ENCODE peak calls at places on chromosomes 3 and 15, in four cellular contexts. W is foreskin fibroblast, X is cardiac muscle cell, V is brain microvascular endothelial cell. M is an unnamed sample.

GRCh38 chr3:31165399-31165860 is 271.0 kb upstream of the GADL1 start:
- DNase-seq in W (no peak), X (peak), V (peak), M (peak)

GRCh38 chr3:14810795-14811661 is 7.7 kb upstream of the FGD5 start:
- DNase-seq in W (no peak), X (no peak), V (no peak), M (no peak)

GRCh38 chr3:119018690-119019463 is 15.8 kb downstream of the IGSF11 start:
- DNase-seq in W (no peak), X (no peak), V (no peak), M (no peak)

GRCh38 chr15:56227780-56228179 is 15.9 kb downstream of the RFX7 start:
- DNase-seq in W (no peak), X (no peak), V (no peak), M (no peak)

GRCh38 chr3:136093771-136094170 is 102.4 kb downstream of the MSL2 start:
- DNase-seq in W (no peak), X (no peak), V (peak), M (no peak)

GRCh38 chr3:5053021-5053831 is 68.9 kb upstream of the ARL8B start:
- DNase-seq in W (peak), X (peak), V (peak), M (peak)

GRCh38 chr3:41716391-41716910 is 245.5 kb downstream of the ULK4 start:
- DNase-seq in W (peak), X (peak), V (no peak), M (peak)

GRCh38 chr15:82966671-82967071 is 14.2 kb upstream of the HOMER2 start:
- DNase-seq in W (no peak), X (no peak), V (no peak), M (no peak)

GRCh38 chr3:8768364-8769087 is 887 bp downstream of the OXTR start:
- DNase-seq in W (peak), X (no peak), V (no peak), M (no peak)

GRCh38 chr3:187678869-187679268 is 8.7 kb upstream of the SST start:
- DNase-seq in W (peak), X (peak), V (peak), M (no peak)

GRCh38 chr3:73687081-73688004 is 62.6 kb upstream of the PDZRN3 start:
- DNase-seq in W (peak), X (no peak), V (no peak), M (no peak)

GRCh38 chr15:88649286-88649733 is 10.5 kb downstream of the ISG20 start:
- DNase-seq in W (peak), X (peak), V (peak), M (peak)

GRCh38 chr15:85825118-85825517 is 30.4 kb upstream of the KLHL25 start:
- DNase-seq in W (no peak), X (no peak), V (no peak), M (no peak)

GRCh38 chr15:37789881-37790280 is 144.6 kb upstream of the TMCO5A start:
- DNase-seq in W (peak), X (peak), V (peak), M (peak)

GRCh38 chr3:141875893-141876380 is 506 bp upstream of the ATP1B3 start:
- DNase-seq in W (no peak), X (peak), V (peak), M (no peak)

GRCh38 chr3:134093906-134094305 is 64.2 kb upstream of the SLCO2A1 start:
- DNase-seq in W (no peak), X (no peak), V (no peak), M (no peak)

GRCh38 chr3:70090322-70090913 is 90.9 kb downstream of the SAMMSON start:
- DNase-seq in W (peak), X (peak), V (peak), M (peak)

GRCh38 chr15:70127288-70127746 is 29.6 kb upstream of the TLE3 start:
- DNase-seq in W (no peak), X (peak), V (no peak), M (no peak)

GRCh38 chr3:155106059-155106458 is 25.9 kb downstream of the MME start:
- DNase-seq in W (peak), X (no peak), V (no peak), M (no peak)

GRCh38 chr3:151218136-151218535 is 15.1 kb upstream of the GPR171 start:
- DNase-seq in W (no peak), X (no peak), V (no peak), M (no peak)

GRCh38 chr15:90596943-90597342 is 67.2 kb downstream of the CRTC3 start:
- DNase-seq in W (no peak), X (no peak), V (no peak), M (no peak)

GRCh38 chr15:81221449-81221848 is 24.8 kb downstream of the IL16 start:
- DNase-seq in W (peak), X (peak), V (no peak), M (no peak)

GRCh38 chr3:98561727-98562521 is 30.1 kb downstream of the GPR15 start:
- DNase-seq in W (peak), X (no peak), V (peak), M (no peak)

GRCh38 chr15:37246065-37246464 is 145.7 kb upstream of the MEIS2 start:
- DNase-seq in W (no peak), X (peak), V (no peak), M (no peak)

GRCh38 chr15:62068071-62068786 is 1.5 kb downstream of the C2CD4A start:
- DNase-seq in W (peak), X (peak), V (no peak), M (no peak)

GRCh38 chr15:83299462-83299861 is 15.0 kb upstream of the BNC1 start:
- DNase-seq in W (no peak), X (no peak), V (no peak), M (no peak)

GRCh38 chr3:122021811-122022401 is at the start of gene ILDR1:
- DNase-seq in W (no peak), X (no peak), V (no peak), M (no peak)

GRCh38 chr3:155979746-155980145 is 109.3 kb downstream of the GMPS start:
- DNase-seq in W (peak), X (no peak), V (peak), M (peak)

GRCh38 chr15:82862886-82863285 is 53.5 kb downstream of the WHAMM start:
- DNase-seq in W (no peak), X (no peak), V (no peak), M (no peak)

GRCh38 chr15:71680079-71680461 is 130.3 kb upstream of the NR2E3 start:
- DNase-seq in W (no peak), X (no peak), V (no peak), M (no peak)

GRCh38 chr15:98231696-98232440 is 271.4 kb downstream of the ARRDC4 start:
- DNase-seq in W (peak), X (peak), V (peak), M (no peak)

GRCh38 chr15:101250931-101251829 is 668 bp downstream of the CHSY1 start:
- DNase-seq in W (peak), X (peak), V (no peak), M (no peak)

GRCh38 chr3:196803891-196804468 is 63.7 kb upstream of the SENP5 start:
- DNase-seq in W (peak), X (no peak), V (no peak), M (no peak)

GRCh38 chr15:49424954-49425353 is 1.9 kb downstream of the FGF7 start:
- DNase-seq in W (no peak), X (no peak), V (no peak), M (no peak)

GRCh38 chr3:177350051-177350565 is 152.8 kb upstream of the TBL1XR1 start:
- DNase-seq in W (no peak), X (peak), V (no peak), M (no peak)

GRCh38 chr3:12004741-12005513 is 739 bp downstream of the SYN2 start:
- DNase-seq in W (peak), X (no peak), V (no peak), M (no peak)

GRCh38 chr15:98787190-98787589 is 138.9 kb downstream of the IGF1R start:
- DNase-seq in W (no peak), X (no peak), V (no peak), M (no peak)

GRCh38 chr3:141242035-141242721 is 10.6 kb downstream of the PXYLP1 start:
- DNase-seq in W (peak), X (peak), V (no peak), M (no peak)

GRCh38 chr3:14369675-14370669 is 32.4 kb upstream of the SLC6A6 start:
- DNase-seq in W (no peak), X (no peak), V (no peak), M (no peak)

GRCh38 chr3:61637088-61638051 is 76.0 kb downstream of the PTPRG start:
- DNase-seq in W (peak), X (peak), V (peak), M (no peak)

DNA sequence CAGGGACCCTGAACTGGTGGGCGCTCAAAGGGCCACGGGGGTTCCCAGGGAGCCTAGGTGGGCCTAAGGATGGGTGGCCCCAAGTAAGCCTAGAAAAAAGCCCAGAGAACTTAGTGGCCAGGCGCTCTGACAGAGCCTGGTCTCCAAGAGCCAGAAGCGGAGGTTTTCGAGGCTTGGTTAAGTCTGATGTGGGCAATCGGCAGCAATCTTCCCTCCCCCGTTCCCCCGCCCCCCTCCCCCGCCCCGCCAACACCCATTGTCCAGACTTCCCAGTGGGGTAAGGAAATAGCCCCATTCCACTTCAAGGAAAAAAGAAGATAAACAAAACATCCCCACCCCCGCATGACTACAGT is 6.7 kb downstream of the EOMES start:
- DNase-seq in W (no peak), X (no peak), V (no peak), M (no peak)
- H3K4me3 ChIP-seq in W (no peak), X (peak), V (no peak), M (peak)

DNA sequence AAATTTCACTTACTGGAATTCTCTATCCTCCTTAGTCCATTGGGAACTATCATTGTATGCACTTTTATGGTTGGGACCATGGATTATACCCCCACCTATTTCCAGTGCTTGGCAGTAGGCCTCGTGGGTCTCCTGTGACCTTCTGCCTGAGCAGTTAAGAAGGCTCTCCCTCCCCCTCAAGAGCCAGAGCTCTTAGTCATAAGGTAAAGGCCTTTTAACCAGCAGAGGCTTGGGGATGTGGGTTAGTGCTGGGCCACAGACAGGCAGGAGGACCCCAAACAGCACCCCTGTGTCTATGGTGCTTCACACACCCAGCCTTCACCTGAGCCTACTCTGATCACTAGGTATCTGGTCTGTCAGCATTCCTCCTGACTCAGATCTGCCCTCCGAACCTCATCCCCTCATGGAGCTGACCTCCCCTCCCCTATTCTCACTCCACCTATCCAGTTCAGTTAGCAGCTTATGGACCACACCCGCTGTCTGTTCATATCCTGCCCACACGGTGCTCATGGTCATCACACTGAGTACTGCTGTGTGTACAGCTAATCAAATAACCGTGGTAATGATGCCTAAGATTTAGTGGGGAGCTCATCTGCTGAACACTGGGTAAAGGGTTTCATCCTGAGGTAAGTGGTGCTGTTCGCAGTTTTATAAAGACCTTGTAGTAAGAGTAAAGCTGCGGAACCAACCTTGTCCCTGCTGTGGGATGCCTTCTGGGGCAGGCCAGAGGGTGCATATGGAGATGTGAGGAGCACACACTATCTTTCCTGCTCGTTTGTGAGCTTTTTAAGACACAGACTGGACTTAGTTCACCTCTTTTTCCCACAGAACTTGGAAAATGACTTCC is 40.9 kb downstream of the KLHL18 start:
- DNase-seq in W (peak), X (peak), V (peak), M (no peak)
- H3K4me3 ChIP-seq in W (no peak), X (no peak), V (no peak), M (no peak)

GRCh38 chr15:24772256-24772655 is 96.7 kb downstream of the NPAP1 start:
- DNase-seq in W (no peak), X (no peak), V (no peak), M (no peak)

GRCh38 chr15:24777307-24777706 is 101.7 kb downstream of the NPAP1 start:
- DNase-seq in W (no peak), X (no peak), V (no peak), M (no peak)

DNA sequence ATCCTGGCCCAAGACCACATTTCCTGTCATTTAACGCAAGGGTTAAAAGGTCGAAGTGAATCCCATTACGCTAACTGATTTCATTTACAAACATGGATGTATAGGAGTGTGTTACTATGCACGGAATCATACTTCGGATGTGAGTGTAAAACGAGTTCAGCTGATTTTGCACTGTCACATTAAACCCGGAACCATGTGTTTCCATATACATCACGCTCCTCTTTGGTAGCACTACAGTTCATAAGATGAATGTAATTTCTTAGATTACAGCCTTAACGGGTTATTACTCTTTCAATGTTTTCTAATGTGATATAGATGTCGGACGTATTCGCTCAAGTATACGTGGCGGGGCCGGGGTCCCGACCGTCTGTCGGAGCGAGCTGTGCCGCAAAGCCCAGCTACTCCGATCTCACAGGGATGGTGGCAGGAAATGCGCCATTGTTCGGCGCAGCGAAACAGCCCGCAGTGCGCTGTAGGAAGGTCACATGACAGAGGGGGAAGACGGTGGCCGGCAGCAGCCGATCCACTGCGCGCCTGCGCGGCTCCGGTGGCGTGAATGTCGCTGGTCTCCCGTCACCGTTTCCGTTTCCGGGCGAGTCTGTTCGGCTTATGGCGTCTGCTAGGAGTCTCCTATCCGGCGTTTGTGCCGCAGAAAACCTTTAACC is 97.3 kb downstream of the NPAP1 start:
- DNase-seq in W (peak), X (peak), V (peak), M (peak)
- H3K4me3 ChIP-seq in W (peak), X (no peak), V (peak), M (peak)

DNA sequence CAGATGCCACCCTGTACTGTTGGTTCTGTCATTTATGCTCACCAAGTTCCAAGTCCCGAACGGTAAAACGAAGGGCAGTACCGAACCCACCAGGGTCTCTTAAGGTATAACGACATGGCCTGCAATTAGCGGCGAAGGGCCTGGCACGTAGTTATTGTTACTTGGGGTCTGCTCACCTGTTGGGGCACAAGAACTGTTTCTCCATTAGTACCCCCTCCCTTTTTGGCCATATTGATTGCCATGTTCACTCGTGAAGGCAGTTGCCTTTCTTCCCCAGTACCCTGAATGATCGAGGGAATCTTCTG is 435 bp downstream of the IL17RB start:
- DNase-seq in W (no peak), X (no peak), V (no peak), M (no peak)
- H3K4me3 ChIP-seq in W (peak), X (peak), V (no peak), M (peak)

GRCh38 chr3:190442240-190442639 is 7.5 kb downstream of the TMEM207 start:
- DNase-seq in W (no peak), X (no peak), V (no peak), M (no peak)

GRCh38 chr3:190444036-190444435 is 5.7 kb downstream of the TMEM207 start:
- DNase-seq in W (no peak), X (no peak), V (no peak), M (no peak)

GRCh38 chr3:190444576-190445145 is 5.0 kb downstream of the TMEM207 start:
- DNase-seq in W (no peak), X (no peak), V (no peak), M (no peak)

GRCh38 chr3:190446492-190447301 is 3.0 kb downstream of the TMEM207 start:
- DNase-seq in W (no peak), X (no peak), V (peak), M (no peak)

GRCh38 chr3:190443257-190443656 is 6.4 kb downstream of the TMEM207 start:
- DNase-seq in W (peak), X (peak), V (peak), M (no peak)
- H3K4me3 ChIP-seq in W (no peak), X (no peak), V (no peak), M (no peak)

GRCh38 chr3:120177151-120177550 is 82.9 kb upstream of the GSK3B start:
- DNase-seq in W (peak), X (peak), V (peak), M (peak)
- H3K4me3 ChIP-seq in W (no peak), X (no peak), V (peak), M (no peak)

DNA sequence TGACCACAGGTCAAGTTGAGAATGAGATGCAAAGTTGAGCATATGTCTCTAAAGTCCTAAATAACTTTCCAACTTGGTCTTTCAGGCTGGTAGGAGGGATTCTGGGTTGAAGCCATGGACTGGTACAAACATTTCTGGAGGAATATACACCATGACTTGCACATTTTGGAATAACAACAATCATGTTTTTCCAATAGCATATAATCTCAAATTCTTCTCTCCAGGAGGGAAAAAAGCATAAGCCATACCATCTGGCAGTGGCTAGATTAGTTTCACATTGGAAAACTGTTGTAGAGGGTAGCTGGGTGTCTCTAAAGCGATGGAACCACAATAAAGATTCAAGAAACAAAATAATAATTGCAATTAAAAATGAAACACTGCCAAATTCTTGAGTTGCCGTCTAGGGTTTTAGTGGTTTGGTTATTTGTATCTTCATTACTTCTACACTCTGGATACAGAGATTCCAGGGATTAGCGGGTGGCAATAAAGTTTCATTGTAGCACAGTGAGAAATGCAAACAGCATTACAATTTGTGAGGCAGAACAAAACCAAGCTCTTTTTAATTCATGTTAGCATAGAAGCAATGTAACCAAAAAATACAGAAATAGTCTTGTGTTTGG is 278.5 kb upstream of the RASGRP1 start:
- DNase-seq in W (peak), X (peak), V (no peak), M (no peak)
- H3K4me3 ChIP-seq in W (no peak), X (no peak), V (no peak), M (no peak)

DNA sequence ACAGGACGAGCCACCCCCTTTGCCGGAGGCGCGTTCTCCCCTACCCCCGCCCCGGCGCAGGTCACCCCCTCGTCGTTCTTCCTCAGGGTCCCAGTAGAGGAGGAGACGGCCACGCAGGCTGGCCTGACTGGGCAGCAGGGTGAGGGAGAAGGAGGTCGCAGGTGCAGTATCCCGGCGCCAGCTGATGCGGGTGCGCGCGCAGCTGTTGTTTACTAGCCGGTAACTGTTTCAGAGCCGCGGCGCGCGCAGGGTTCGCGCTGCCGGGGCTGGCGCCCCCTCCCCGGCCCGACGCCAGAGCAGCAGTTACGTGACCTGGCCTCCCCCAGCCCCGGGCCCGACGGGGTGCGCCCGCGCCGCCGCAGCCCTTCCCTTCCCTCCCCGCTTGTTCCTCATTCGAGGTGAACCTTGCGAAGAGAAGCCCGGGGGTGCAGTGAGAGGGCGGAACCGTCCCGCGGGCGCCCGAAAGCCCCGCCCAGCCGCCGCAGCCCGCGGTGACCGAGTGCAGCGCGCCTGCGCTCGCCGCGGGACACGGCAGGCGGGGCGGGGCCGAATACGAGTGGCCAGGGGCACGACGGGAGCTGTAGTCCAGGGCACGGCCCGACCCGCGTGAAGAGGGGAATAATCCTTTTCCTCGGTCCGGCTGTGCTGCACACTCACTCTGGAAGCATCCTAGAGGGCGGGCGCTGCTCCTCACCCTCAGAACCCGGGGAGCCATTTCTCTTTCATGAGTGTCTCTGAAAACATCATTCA is at the start of gene SLC12A6:
- DNase-seq in W (peak), X (peak), V (peak), M (peak)
- H3K4me3 ChIP-seq in W (peak), X (peak), V (peak), M (peak)